ENCODE peak calls at places on chromosomes 7 and 10, in four cellular contexts. One of them, this sample, is unnamed.

GRCh38 chr10:133329401-133330202 is 7.1 kb downstream of the CALY start:
- DNase-seq in stimulated activated CD4-positive, alpha-beta T cell treated with anti-CD3 and anti-CD28 coated beads, TNF-alpha, amount 100 ng/mL, for 1 hour: peak
- DNase-seq in M059J: peak
- DNase-seq in AG09319: peak
- DNase-seq in this sample: peak

GRCh38 chr7:42625391-42625790 is 286.5 kb downstream of the C7orf25 start:
- DNase-seq in stimulated activated CD4-positive, alpha-beta T cell treated with anti-CD3 and anti-CD28 coated beads, TNF-alpha, amount 100 ng/mL, for 1 hour: no peak
- DNase-seq in M059J: no peak
- DNase-seq in AG09319: no peak
- DNase-seq in this sample: no peak

GRCh38 chr7:117582219-117582704 is 102.4 kb downstream of the CFTR start:
- DNase-seq in stimulated activated CD4-positive, alpha-beta T cell treated with anti-CD3 and anti-CD28 coated beads, TNF-alpha, amount 100 ng/mL, for 1 hour: no peak
- DNase-seq in M059J: peak
- DNase-seq in AG09319: peak
- DNase-seq in this sample: peak

GRCh38 chr7:50508471-50508943 is 56.7 kb downstream of the DDC start:
- DNase-seq in stimulated activated CD4-positive, alpha-beta T cell treated with anti-CD3 and anti-CD28 coated beads, TNF-alpha, amount 100 ng/mL, for 1 hour: no peak
- DNase-seq in M059J: no peak
- DNase-seq in AG09319: no peak
- DNase-seq in this sample: no peak

GRCh38 chr7:94513565-94513860 is 3.9 kb downstream of the CASD1 start:
- DNase-seq in stimulated activated CD4-positive, alpha-beta T cell treated with anti-CD3 and anti-CD28 coated beads, TNF-alpha, amount 100 ng/mL, for 1 hour: no peak
- DNase-seq in M059J: no peak
- DNase-seq in AG09319: no peak
- DNase-seq in this sample: peak

GRCh38 chr7:8829100-8829499 is 395.7 kb downstream of the NXPH1 start:
- DNase-seq in stimulated activated CD4-positive, alpha-beta T cell treated with anti-CD3 and anti-CD28 coated beads, TNF-alpha, amount 100 ng/mL, for 1 hour: no peak
- DNase-seq in M059J: no peak
- DNase-seq in AG09319: no peak
- DNase-seq in this sample: no peak

GRCh38 chr7:69598081-69598486 is at the start of gene AUTS2:
- DNase-seq in stimulated activated CD4-positive, alpha-beta T cell treated with anti-CD3 and anti-CD28 coated beads, TNF-alpha, amount 100 ng/mL, for 1 hour: no peak
- DNase-seq in M059J: peak
- DNase-seq in AG09319: peak
- DNase-seq in this sample: peak

GRCh38 chr7:124765401-124766352 is at the start of gene GPR37:
- DNase-seq in stimulated activated CD4-positive, alpha-beta T cell treated with anti-CD3 and anti-CD28 coated beads, TNF-alpha, amount 100 ng/mL, for 1 hour: no peak
- DNase-seq in M059J: peak
- DNase-seq in AG09319: no peak
- DNase-seq in this sample: peak

GRCh38 chr7:115122388-115122787 is 200.5 kb downstream of the MDFIC start:
- DNase-seq in stimulated activated CD4-positive, alpha-beta T cell treated with anti-CD3 and anti-CD28 coated beads, TNF-alpha, amount 100 ng/mL, for 1 hour: no peak
- DNase-seq in M059J: no peak
- DNase-seq in AG09319: no peak
- DNase-seq in this sample: no peak

GRCh38 chr7:909358-910329 is 33.3 kb downstream of the GET4 start:
- DNase-seq in stimulated activated CD4-positive, alpha-beta T cell treated with anti-CD3 and anti-CD28 coated beads, TNF-alpha, amount 100 ng/mL, for 1 hour: no peak
- DNase-seq in M059J: no peak
- DNase-seq in AG09319: no peak
- DNase-seq in this sample: peak

GRCh38 chr7:118755067-118755625 is 530.6 kb downstream of the ANKRD7 start:
- DNase-seq in stimulated activated CD4-positive, alpha-beta T cell treated with anti-CD3 and anti-CD28 coated beads, TNF-alpha, amount 100 ng/mL, for 1 hour: no peak
- DNase-seq in M059J: no peak
- DNase-seq in AG09319: no peak
- DNase-seq in this sample: no peak

GRCh38 chr10:27986831-27987230 is 12.0 kb downstream of the ODAD2 start:
- DNase-seq in stimulated activated CD4-positive, alpha-beta T cell treated with anti-CD3 and anti-CD28 coated beads, TNF-alpha, amount 100 ng/mL, for 1 hour: no peak
- DNase-seq in M059J: no peak
- DNase-seq in AG09319: no peak
- DNase-seq in this sample: no peak

GRCh38 chr7:105014725-105015630 is 973 bp downstream of the KMT2E start:
- DNase-seq in stimulated activated CD4-positive, alpha-beta T cell treated with anti-CD3 and anti-CD28 coated beads, TNF-alpha, amount 100 ng/mL, for 1 hour: no peak
- DNase-seq in M059J: peak
- DNase-seq in AG09319: no peak
- DNase-seq in this sample: peak

GRCh38 chr7:91767820-91768219 is 112.7 kb downstream of the MTERF1 start:
- DNase-seq in stimulated activated CD4-positive, alpha-beta T cell treated with anti-CD3 and anti-CD28 coated beads, TNF-alpha, amount 100 ng/mL, for 1 hour: no peak
- DNase-seq in M059J: no peak
- DNase-seq in AG09319: no peak
- DNase-seq in this sample: no peak

GRCh38 chr7:14747701-14748100 is 154.8 kb downstream of the DGKB start:
- DNase-seq in stimulated activated CD4-positive, alpha-beta T cell treated with anti-CD3 and anti-CD28 coated beads, TNF-alpha, amount 100 ng/mL, for 1 hour: no peak
- DNase-seq in M059J: no peak
- DNase-seq in AG09319: no peak
- DNase-seq in this sample: peak

GRCh38 chr7:104299323-104299722 is 29.1 kb upstream of the LHFPL3 start:
- DNase-seq in stimulated activated CD4-positive, alpha-beta T cell treated with anti-CD3 and anti-CD28 coated beads, TNF-alpha, amount 100 ng/mL, for 1 hour: no peak
- DNase-seq in M059J: no peak
- DNase-seq in AG09319: no peak
- DNase-seq in this sample: no peak

GRCh38 chr10:5563237-5563961 is 38.6 kb downstream of the CALML3 start:
- DNase-seq in stimulated activated CD4-positive, alpha-beta T cell treated with anti-CD3 and anti-CD28 coated beads, TNF-alpha, amount 100 ng/mL, for 1 hour: no peak
- DNase-seq in M059J: peak
- DNase-seq in AG09319: no peak
- DNase-seq in this sample: no peak

GRCh38 chr10:61899045-61899444 is 2.5 kb upstream of the ARID5B start:
- DNase-seq in stimulated activated CD4-positive, alpha-beta T cell treated with anti-CD3 and anti-CD28 coated beads, TNF-alpha, amount 100 ng/mL, for 1 hour: no peak
- DNase-seq in M059J: peak
- DNase-seq in AG09319: no peak
- DNase-seq in this sample: peak

GRCh38 chr7:6448943-6449543 is 1.3 kb upstream of the DAGLB start:
- DNase-seq in stimulated activated CD4-positive, alpha-beta T cell treated with anti-CD3 and anti-CD28 coated beads, TNF-alpha, amount 100 ng/mL, for 1 hour: no peak
- DNase-seq in M059J: no peak
- DNase-seq in AG09319: no peak
- DNase-seq in this sample: no peak

GRCh38 chr10:133350950-133351329 is 3.8 kb downstream of the PRAP1 start:
- DNase-seq in stimulated activated CD4-positive, alpha-beta T cell treated with anti-CD3 and anti-CD28 coated beads, TNF-alpha, amount 100 ng/mL, for 1 hour: no peak
- DNase-seq in M059J: no peak
- DNase-seq in AG09319: no peak
- DNase-seq in this sample: no peak

GRCh38 chr10:30155401-30155800 is 96.0 kb upstream of the JCAD start:
- DNase-seq in stimulated activated CD4-positive, alpha-beta T cell treated with anti-CD3 and anti-CD28 coated beads, TNF-alpha, amount 100 ng/mL, for 1 hour: no peak
- DNase-seq in M059J: peak
- DNase-seq in AG09319: no peak
- DNase-seq in this sample: no peak

GRCh38 chr7:98464558-98464940 is 63.7 kb upstream of the BAIAP2L1 start:
- DNase-seq in stimulated activated CD4-positive, alpha-beta T cell treated with anti-CD3 and anti-CD28 coated beads, TNF-alpha, amount 100 ng/mL, for 1 hour: no peak
- DNase-seq in M059J: no peak
- DNase-seq in AG09319: no peak
- DNase-seq in this sample: no peak

GRCh38 chr10:126130291-126130710 is 233.9 kb downstream of the FANK1 start:
- DNase-seq in stimulated activated CD4-positive, alpha-beta T cell treated with anti-CD3 and anti-CD28 coated beads, TNF-alpha, amount 100 ng/mL, for 1 hour: no peak
- DNase-seq in M059J: no peak
- DNase-seq in AG09319: no peak
- DNase-seq in this sample: peak

GRCh38 chr7:90752051-90752450 is 155.9 kb downstream of the CDK14 start:
- DNase-seq in stimulated activated CD4-positive, alpha-beta T cell treated with anti-CD3 and anti-CD28 coated beads, TNF-alpha, amount 100 ng/mL, for 1 hour: no peak
- DNase-seq in M059J: no peak
- DNase-seq in AG09319: no peak
- DNase-seq in this sample: no peak

GRCh38 chr7:130454959-130455358 is 14.1 kb upstream of the CEP41 start:
- DNase-seq in stimulated activated CD4-positive, alpha-beta T cell treated with anti-CD3 and anti-CD28 coated beads, TNF-alpha, amount 100 ng/mL, for 1 hour: no peak
- DNase-seq in M059J: no peak
- DNase-seq in AG09319: no peak
- DNase-seq in this sample: no peak

GRCh38 chr10:8404721-8405120 is 350.2 kb downstream of the GATA3 start:
- DNase-seq in stimulated activated CD4-positive, alpha-beta T cell treated with anti-CD3 and anti-CD28 coated beads, TNF-alpha, amount 100 ng/mL, for 1 hour: no peak
- DNase-seq in M059J: peak
- DNase-seq in AG09319: no peak
- DNase-seq in this sample: no peak

GRCh38 chr7:2523461-2523905 is 3.9 kb downstream of the LFNG start:
- DNase-seq in stimulated activated CD4-positive, alpha-beta T cell treated with anti-CD3 and anti-CD28 coated beads, TNF-alpha, amount 100 ng/mL, for 1 hour: no peak
- DNase-seq in M059J: no peak
- DNase-seq in AG09319: no peak
- DNase-seq in this sample: no peak

GRCh38 chr10:73439055-73439454 is 5.7 kb upstream of the MSS51 start:
- DNase-seq in stimulated activated CD4-positive, alpha-beta T cell treated with anti-CD3 and anti-CD28 coated beads, TNF-alpha, amount 100 ng/mL, for 1 hour: no peak
- DNase-seq in M059J: no peak
- DNase-seq in AG09319: no peak
- DNase-seq in this sample: peak

GRCh38 chr10:42926831-42927230 is 144.2 kb downstream of the BMS1 start:
- DNase-seq in stimulated activated CD4-positive, alpha-beta T cell treated with anti-CD3 and anti-CD28 coated beads, TNF-alpha, amount 100 ng/mL, for 1 hour: no peak
- DNase-seq in M059J: no peak
- DNase-seq in AG09319: no peak
- DNase-seq in this sample: peak

GRCh38 chr10:116108106-116108505 is 164.9 kb downstream of the GFRA1 start:
- DNase-seq in stimulated activated CD4-positive, alpha-beta T cell treated with anti-CD3 and anti-CD28 coated beads, TNF-alpha, amount 100 ng/mL, for 1 hour: no peak
- DNase-seq in M059J: no peak
- DNase-seq in AG09319: no peak
- DNase-seq in this sample: no peak

GRCh38 chr7:15687645-15688025 is 1.2 kb upstream of the MEOX2 start:
- DNase-seq in stimulated activated CD4-positive, alpha-beta T cell treated with anti-CD3 and anti-CD28 coated beads, TNF-alpha, amount 100 ng/mL, for 1 hour: no peak
- DNase-seq in M059J: no peak
- DNase-seq in AG09319: no peak
- DNase-seq in this sample: no peak

GRCh38 chr7:148863324-148863723 is 20.8 kb downstream of the EZH2 start:
- DNase-seq in stimulated activated CD4-positive, alpha-beta T cell treated with anti-CD3 and anti-CD28 coated beads, TNF-alpha, amount 100 ng/mL, for 1 hour: no peak
- DNase-seq in M059J: no peak
- DNase-seq in AG09319: no peak
- DNase-seq in this sample: no peak

GRCh38 chr10:6607778-6608177 is 27.7 kb upstream of the PRKCQ start:
- DNase-seq in stimulated activated CD4-positive, alpha-beta T cell treated with anti-CD3 and anti-CD28 coated beads, TNF-alpha, amount 100 ng/mL, for 1 hour: no peak
- DNase-seq in M059J: no peak
- DNase-seq in AG09319: no peak
- DNase-seq in this sample: no peak

GRCh38 chr7:98137826-98138151 is 31.1 kb downstream of the LMTK2 start:
- DNase-seq in stimulated activated CD4-positive, alpha-beta T cell treated with anti-CD3 and anti-CD28 coated beads, TNF-alpha, amount 100 ng/mL, for 1 hour: no peak
- DNase-seq in M059J: no peak
- DNase-seq in AG09319: no peak
- DNase-seq in this sample: no peak

GRCh38 chr10:4623757-4624420 is 202.1 kb upstream of the AKR1E2 start:
- DNase-seq in stimulated activated CD4-positive, alpha-beta T cell treated with anti-CD3 and anti-CD28 coated beads, TNF-alpha, amount 100 ng/mL, for 1 hour: no peak
- DNase-seq in M059J: no peak
- DNase-seq in AG09319: no peak
- DNase-seq in this sample: peak

GRCh38 chr10:89915021-89915420 is 213.6 kb downstream of the KIF20B start:
- DNase-seq in stimulated activated CD4-positive, alpha-beta T cell treated with anti-CD3 and anti-CD28 coated beads, TNF-alpha, amount 100 ng/mL, for 1 hour: no peak
- DNase-seq in M059J: peak
- DNase-seq in AG09319: no peak
- DNase-seq in this sample: no peak

GRCh38 chr7:66076459-66077329 is 1.1 kb downstream of the ASL start:
- DNase-seq in stimulated activated CD4-positive, alpha-beta T cell treated with anti-CD3 and anti-CD28 coated beads, TNF-alpha, amount 100 ng/mL, for 1 hour: no peak
- DNase-seq in M059J: no peak
- DNase-seq in AG09319: no peak
- DNase-seq in this sample: no peak

GRCh38 chr7:29167721-29168120 is 21.4 kb upstream of the CPVL start:
- DNase-seq in stimulated activated CD4-positive, alpha-beta T cell treated with anti-CD3 and anti-CD28 coated beads, TNF-alpha, amount 100 ng/mL, for 1 hour: no peak
- DNase-seq in M059J: no peak
- DNase-seq in AG09319: no peak
- DNase-seq in this sample: no peak

This sample was measured in fibroblast of the aortic adventitia.